ENCODE peak calls at places on chromosomes 4 and X, in seven cellular contexts. One of them, this sample, is unnamed. For H3K4me1, the result is how much of the 10 kb centered on the place peaks cover.

GRCh38 chr4:24858550-24858949 is 54.3 kb downstream of the CCDC149 start:
- DNase-seq in SK-N-SH: no peak
- DNase-seq in mesendoderm: no peak
- DNase-seq in left lung: no peak
- DNase-seq in OCI-LY7: no peak
- DNase-seq in MM.1S: no peak
- DNase-seq in ovary: no peak
- DNase-seq in this sample: no peak

GRCh38 chr4:49217492-49217891 is 231.4 kb downstream of the CWH43 start:
- DNase-seq in mesendoderm: no peak
- DNase-seq in SK-N-SH: no peak
- DNase-seq in MM.1S: no peak
- DNase-seq in OCI-LY7: no peak
- DNase-seq in left lung: no peak
- DNase-seq in ovary: no peak
- DNase-seq in this sample: no peak

GRCh38 chrX:107135076-107135964 is 16.7 kb upstream of the RBM41 start:
- DNase-seq in left lung: no peak
- DNase-seq in MM.1S: no peak
- DNase-seq in ovary: no peak
- DNase-seq in mesendoderm: no peak
- DNase-seq in OCI-LY7: no peak
- DNase-seq in SK-N-SH: no peak
- DNase-seq in this sample: no peak

GRCh38 chr4:16125571-16126445 is 42.0 kb upstream of the PROM1 start:
- DNase-seq in mesendoderm: peak
- DNase-seq in MM.1S: no peak
- DNase-seq in OCI-LY7: no peak
- DNase-seq in ovary: no peak
- DNase-seq in SK-N-SH: no peak
- DNase-seq in left lung: no peak
- DNase-seq in this sample: no peak

GRCh38 chr4:89823416-89823815 is 13.5 kb downstream of the SNCA start:
- DNase-seq in ovary: no peak
- DNase-seq in SK-N-SH: no peak
- DNase-seq in OCI-LY7: no peak
- DNase-seq in mesendoderm: no peak
- DNase-seq in left lung: no peak
- DNase-seq in MM.1S: no peak
- DNase-seq in this sample: no peak

GRCh38 chrX:69616520-69617203 is 749 bp downstream of the EDA start:
- DNase-seq in mesendoderm: peak
- DNase-seq in MM.1S: peak
- DNase-seq in OCI-LY7: no peak
- DNase-seq in SK-N-SH: peak
- DNase-seq in left lung: peak
- DNase-seq in ovary: peak
- DNase-seq in this sample: no peak

GRCh38 chrX:35726176-35726575 is 72.0 kb upstream of the MAGEB16 start:
- DNase-seq in ovary: no peak
- DNase-seq in MM.1S: peak
- DNase-seq in SK-N-SH: no peak
- DNase-seq in OCI-LY7: peak
- DNase-seq in mesendoderm: no peak
- DNase-seq in left lung: no peak
- DNase-seq in this sample: no peak

GRCh38 chrX:69551421-69552009 is 47.4 kb downstream of the NALF2 start:
- DNase-seq in mesendoderm: no peak
- DNase-seq in OCI-LY7: no peak
- DNase-seq in MM.1S: no peak
- DNase-seq in left lung: no peak
- DNase-seq in ovary: no peak
- DNase-seq in SK-N-SH: no peak
- DNase-seq in this sample: no peak

GRCh38 chr4:56990109-56990508 is 11.4 kb downstream of the POLR2B start:
- DNase-seq in left lung: no peak
- DNase-seq in ovary: no peak
- DNase-seq in OCI-LY7: no peak
- DNase-seq in MM.1S: no peak
- DNase-seq in mesendoderm: peak
- DNase-seq in SK-N-SH: no peak
- DNase-seq in this sample: no peak

GRCh38 chr4:38503689-38504395 is 160.2 kb upstream of the KLF3 start:
- DNase-seq in left lung: no peak
- DNase-seq in mesendoderm: no peak
- DNase-seq in OCI-LY7: peak
- DNase-seq in MM.1S: no peak
- DNase-seq in SK-N-SH: no peak
- DNase-seq in ovary: no peak
- DNase-seq in this sample: no peak

GRCh38 chrX:10589098-10589497 is 31.3 kb downstream of the MID1 start:
- DNase-seq in mesendoderm: no peak
- DNase-seq in OCI-LY7: no peak
- DNase-seq in SK-N-SH: no peak
- DNase-seq in left lung: no peak
- DNase-seq in MM.1S: no peak
- DNase-seq in ovary: no peak
- DNase-seq in this sample: no peak

GRCh38 chr4:73777612-73778011 is 37.2 kb downstream of the CXCL8 start:
- DNase-seq in SK-N-SH: no peak
- DNase-seq in left lung: no peak
- DNase-seq in ovary: no peak
- DNase-seq in MM.1S: no peak
- DNase-seq in mesendoderm: no peak
- DNase-seq in OCI-LY7: no peak
- DNase-seq in this sample: no peak

GRCh38 chr4:26020083-26020668 is 106.2 kb downstream of the SMIM20 start:
- DNase-seq in left lung: no peak
- DNase-seq in ovary: no peak
- DNase-seq in MM.1S: no peak
- DNase-seq in mesendoderm: no peak
- DNase-seq in SK-N-SH: no peak
- DNase-seq in OCI-LY7: no peak
- DNase-seq in this sample: no peak
- H3K4me3 ChIP-seq in left lung: no peak
- H3K4me3 ChIP-seq in ovary: no peak
- H3K4me3 ChIP-seq in MM.1S: no peak
- H3K4me3 ChIP-seq in mesendoderm: no peak
- H3K4me3 ChIP-seq in SK-N-SH: no peak
- H3K4me3 ChIP-seq in OCI-LY7: no peak
- H3K4me3 ChIP-seq in this sample: no peak

DNA sequence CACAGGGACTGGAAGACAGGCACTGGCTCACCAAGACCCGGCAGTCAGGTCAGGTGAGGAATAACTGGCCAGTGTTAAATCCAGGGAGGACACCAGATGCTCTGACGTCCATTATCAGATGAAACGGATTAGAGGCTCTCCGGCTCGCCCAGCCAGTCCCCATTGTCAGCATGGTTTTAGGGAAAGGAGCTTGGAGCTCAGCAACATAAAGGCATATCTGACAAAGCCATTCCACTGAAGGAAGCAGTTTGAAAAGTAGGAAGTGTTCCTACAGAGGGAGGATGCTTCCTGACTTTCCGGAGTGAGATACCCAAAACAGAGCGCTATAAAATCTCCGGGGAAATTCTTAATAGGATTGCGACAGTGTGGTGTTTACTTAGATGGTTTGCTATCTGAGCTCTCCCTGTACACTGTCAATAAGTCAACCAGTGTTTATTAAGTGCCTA is 14.8 kb downstream of the NDNF start:
- DNase-seq in mesendoderm: peak
- DNase-seq in left lung: no peak
- DNase-seq in OCI-LY7: no peak
- DNase-seq in ovary: no peak
- DNase-seq in SK-N-SH: peak
- DNase-seq in MM.1S: no peak
- DNase-seq in this sample: no peak
- H3K4me1 ChIP-seq in mesendoderm: under half
- H3K4me1 ChIP-seq in left lung: under half
- H3K4me1 ChIP-seq in OCI-LY7: under half
- H3K4me1 ChIP-seq in ovary: under half
- H3K4me1 ChIP-seq in SK-N-SH: under half
- H3K4me1 ChIP-seq in MM.1S: under half
- H3K4me1 ChIP-seq in this sample: under half

GRCh38 chr4:147539959-147540358 is 59.1 kb downstream of the EDNRA start:
- DNase-seq in mesendoderm: no peak
- DNase-seq in left lung: no peak
- DNase-seq in MM.1S: peak
- DNase-seq in SK-N-SH: no peak
- DNase-seq in ovary: no peak
- DNase-seq in OCI-LY7: no peak
- DNase-seq in this sample: no peak

GRCh38 chr4:147546341-147546740 is 65.4 kb downstream of the EDNRA start:
- DNase-seq in MM.1S: no peak
- DNase-seq in OCI-LY7: no peak
- DNase-seq in mesendoderm: no peak
- DNase-seq in SK-N-SH: no peak
- DNase-seq in ovary: no peak
- DNase-seq in left lung: no peak
- DNase-seq in this sample: no peak

GRCh38 chr4:147547314-147548056 is 66.6 kb downstream of the EDNRA start:
- DNase-seq in left lung: no peak
- DNase-seq in OCI-LY7: no peak
- DNase-seq in ovary: no peak
- DNase-seq in SK-N-SH: no peak
- DNase-seq in MM.1S: no peak
- DNase-seq in mesendoderm: no peak
- DNase-seq in this sample: no peak

GRCh38 chr4:147543039-147543438 is 62.1 kb downstream of the EDNRA start:
- DNase-seq in ovary: no peak
- DNase-seq in MM.1S: no peak
- DNase-seq in OCI-LY7: no peak
- DNase-seq in SK-N-SH: no peak
- DNase-seq in left lung: no peak
- DNase-seq in mesendoderm: no peak
- DNase-seq in this sample: no peak

GRCh38 chr4:147542229-147542990 is 61.5 kb downstream of the EDNRA start:
- DNase-seq in left lung: no peak
- DNase-seq in ovary: no peak
- DNase-seq in SK-N-SH: no peak
- DNase-seq in OCI-LY7: no peak
- DNase-seq in mesendoderm: no peak
- DNase-seq in MM.1S: no peak
- DNase-seq in this sample: no peak
- H3K27ac ChIP-seq in left lung: no peak
- H3K27ac ChIP-seq in ovary: no peak
- H3K27ac ChIP-seq in SK-N-SH: no peak
- H3K27ac ChIP-seq in OCI-LY7: no peak
- H3K27ac ChIP-seq in mesendoderm: no peak
- H3K27ac ChIP-seq in MM.1S: no peak
- H3K27ac ChIP-seq in this sample: no peak

DNA sequence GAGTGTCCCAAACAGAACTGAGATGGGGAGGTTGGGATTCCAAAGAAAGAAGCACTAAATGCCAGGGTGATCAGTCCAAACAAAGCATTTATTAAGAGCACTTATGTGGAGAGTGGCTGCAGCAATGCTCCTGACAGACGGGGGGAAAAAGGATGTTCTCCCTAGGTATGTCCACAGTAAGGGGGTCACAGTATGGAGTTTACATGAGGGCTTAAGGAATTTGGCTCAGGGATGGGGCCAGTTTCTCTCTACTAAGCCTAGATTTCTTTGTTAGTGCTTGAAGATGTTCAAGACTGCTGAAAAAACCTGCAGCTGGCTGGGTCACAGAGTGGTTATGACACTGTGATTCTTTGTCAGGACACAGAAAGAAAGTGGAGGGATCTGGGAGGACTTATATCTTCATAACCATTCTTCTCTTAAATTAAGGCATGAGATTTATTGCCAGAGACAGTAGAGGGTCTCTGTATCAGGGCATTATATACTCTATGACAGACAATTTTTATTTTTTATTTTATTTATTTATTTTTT is 1468.0 kb downstream of the C4orf33 start:
- DNase-seq in MM.1S: no peak
- DNase-seq in ovary: no peak
- DNase-seq in SK-N-SH: no peak
- DNase-seq in left lung: no peak
- DNase-seq in mesendoderm: no peak
- DNase-seq in OCI-LY7: no peak
- DNase-seq in this sample: no peak
- H3K4me3 ChIP-seq in MM.1S: peak
- H3K4me3 ChIP-seq in ovary: no peak
- H3K4me3 ChIP-seq in SK-N-SH: peak
- H3K4me3 ChIP-seq in left lung: no peak
- H3K4me3 ChIP-seq in mesendoderm: no peak
- H3K4me3 ChIP-seq in OCI-LY7: no peak
- H3K4me3 ChIP-seq in this sample: peak

GRCh38 chr4:173235050-173235449 is 66.4 kb downstream of the GALNT7 start:
- DNase-seq in left lung: no peak
- DNase-seq in mesendoderm: no peak
- DNase-seq in MM.1S: no peak
- DNase-seq in SK-N-SH: peak
- DNase-seq in ovary: no peak
- DNase-seq in OCI-LY7: no peak
- DNase-seq in this sample: no peak

GRCh38 chr4:173237722-173238121 is 69.1 kb downstream of the GALNT7 start:
- DNase-seq in ovary: no peak
- DNase-seq in SK-N-SH: no peak
- DNase-seq in OCI-LY7: no peak
- DNase-seq in left lung: no peak
- DNase-seq in mesendoderm: no peak
- DNase-seq in MM.1S: no peak
- DNase-seq in this sample: no peak

GRCh38 chr4:173231916-173232315 is 63.3 kb downstream of the GALNT7 start:
- DNase-seq in ovary: no peak
- DNase-seq in OCI-LY7: no peak
- DNase-seq in SK-N-SH: no peak
- DNase-seq in MM.1S: no peak
- DNase-seq in mesendoderm: no peak
- DNase-seq in left lung: no peak
- DNase-seq in this sample: no peak

GRCh38 chr4:173240696-173241095 is 72.1 kb downstream of the GALNT7 start:
- DNase-seq in mesendoderm: no peak
- DNase-seq in left lung: no peak
- DNase-seq in SK-N-SH: no peak
- DNase-seq in MM.1S: no peak
- DNase-seq in OCI-LY7: no peak
- DNase-seq in ovary: no peak
- DNase-seq in this sample: no peak

GRCh38 chr4:173237152-173237551 is 68.5 kb downstream of the GALNT7 start:
- DNase-seq in SK-N-SH: peak
- DNase-seq in MM.1S: no peak
- DNase-seq in OCI-LY7: no peak
- DNase-seq in mesendoderm: no peak
- DNase-seq in left lung: no peak
- DNase-seq in ovary: no peak
- DNase-seq in this sample: no peak
- H3K4me1 ChIP-seq in SK-N-SH: under half
- H3K4me1 ChIP-seq in MM.1S: under half
- H3K4me1 ChIP-seq in OCI-LY7: under half
- H3K4me1 ChIP-seq in mesendoderm: under half
- H3K4me1 ChIP-seq in left lung: under half
- H3K4me1 ChIP-seq in ovary: under half
- H3K4me1 ChIP-seq in this sample: under half

DNA sequence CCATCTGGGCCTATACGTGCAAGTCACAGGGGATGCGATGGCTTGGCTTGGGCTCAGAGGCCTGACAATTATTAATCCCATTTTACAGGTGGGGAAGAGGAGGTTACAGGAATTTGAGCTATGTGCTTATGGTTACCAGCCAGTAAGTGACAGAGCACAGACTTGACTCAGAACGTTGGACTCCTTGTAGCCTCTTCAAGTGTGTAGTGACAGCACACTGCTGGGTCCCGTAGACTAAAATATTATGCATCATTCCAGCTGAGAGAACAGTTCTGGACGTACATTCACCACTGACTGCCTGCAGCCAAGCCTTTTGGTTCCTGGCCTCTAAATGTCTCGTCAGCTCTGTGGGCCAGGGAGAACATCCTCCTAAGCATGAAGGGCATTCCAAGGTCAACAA is 314.5 kb downstream of the GPAT3 start:
- DNase-seq in mesendoderm: peak
- DNase-seq in OCI-LY7: no peak
- DNase-seq in left lung: no peak
- DNase-seq in MM.1S: no peak
- DNase-seq in ovary: no peak
- DNase-seq in SK-N-SH: no peak
- DNase-seq in this sample: no peak
- H3K27ac ChIP-seq in mesendoderm: peak
- H3K27ac ChIP-seq in OCI-LY7: no peak
- H3K27ac ChIP-seq in left lung: no peak
- H3K27ac ChIP-seq in MM.1S: no peak
- H3K27ac ChIP-seq in ovary: no peak
- H3K27ac ChIP-seq in SK-N-SH: peak
- H3K27ac ChIP-seq in this sample: no peak

This sample was measured in esophagus squamous epithelium.